ENCODE peak calls at places on chromosome 16, in six cellular contexts. V, P, J, N, T and Z are unnamed samples.

GRCh38 chr16:72013888-72014538 is 5.5 kb downstream of the DHODH start:
- DNase-seq in V (no peak), P (no peak), J (no peak), N (no peak), T (no peak), Z (no peak)

GRCh38 chr16:66523861-66524354 is 26.0 kb downstream of the TK2 start:
- DNase-seq in V (peak), P (no peak), J (no peak), N (no peak), T (peak), Z (no peak)

GRCh38 chr16:31869511-31870201 is 4.0 kb upstream of the ZNF267 start:
- DNase-seq in V (peak), P (no peak), J (peak), N (peak), T (peak), Z (peak)

GRCh38 chr16:5977329-5977728 is 879.7 kb upstream of the EEF2KMT start:
- DNase-seq in V (no peak), P (no peak), J (no peak), N (no peak), T (no peak), Z (no peak)

GRCh38 chr16:87252269-87252970 is 64.8 kb downstream of the C16orf95 start:
- DNase-seq in V (no peak), P (no peak), J (no peak), N (no peak), T (no peak), Z (no peak)

GRCh38 chr16:57406881-57407280 is 2.3 kb downstream of the CCL17 start:
- DNase-seq in V (no peak), P (no peak), J (no peak), N (no peak), T (no peak), Z (no peak)

GRCh38 chr16:52611817-52612673 is 65.1 kb upstream of the TOX3 start:
- DNase-seq in V (no peak), P (peak), J (no peak), N (no peak), T (no peak), Z (peak)

GRCh38 chr16:67387479-67388079 is 5.7 kb downstream of the TPPP3 start:
- DNase-seq in V (no peak), P (no peak), J (no peak), N (no peak), T (no peak), Z (no peak)

GRCh38 chr16:72112906-72113615 is 19.4 kb downstream of the DHX38 start:
- DNase-seq in V (no peak), P (no peak), J (no peak), N (no peak), T (no peak), Z (no peak)

GRCh38 chr16:30740364-30741251 is 7.6 kb upstream of the PHKG2 start:
- DNase-seq in V (no peak), P (peak), J (peak), N (peak), T (no peak), Z (peak)

GRCh38 chr16:64365448-64365858 is 756.4 kb downstream of the CDH11 start:
- DNase-seq in V (no peak), P (no peak), J (peak), N (no peak), T (no peak), Z (no peak)

GRCh38 chr16:30621765-30622164 is 11.6 kb upstream of the ZNF689 start:
- DNase-seq in V (no peak), P (no peak), J (peak), N (peak), T (no peak), Z (no peak)

GRCh38 chr16:21663889-21664647 is at the start of gene OTOA:
- DNase-seq in V (no peak), P (no peak), J (no peak), N (no peak), T (peak), Z (no peak)

GRCh38 chr16:70598937-70599503 is 47.3 kb upstream of the IL34 start:
- DNase-seq in V (no peak), P (no peak), J (no peak), N (no peak), T (no peak), Z (no peak)

GRCh38 chr16:87383522-87384161 is at the start of gene FBXO31:
- DNase-seq in V (peak), P (peak), J (peak), N (peak), T (peak), Z (peak)

GRCh38 chr16:3131755-3132377 is 3.0 kb upstream of the ZNF213 start:
- DNase-seq in V (no peak), P (peak), J (no peak), N (no peak), T (no peak), Z (peak)

GRCh38 chr16:3097266-3097665 is 1.8 kb downstream of the ZSCAN10 start:
- DNase-seq in V (no peak), P (no peak), J (no peak), N (no peak), T (no peak), Z (no peak)

GRCh38 chr16:23803591-23804123 is 32.1 kb upstream of the PRKCB start:
- DNase-seq in V (no peak), P (peak), J (no peak), N (no peak), T (peak), Z (peak)

GRCh38 chr16:59878479-59878878 is 1144.4 kb upstream of the GOT2 start:
- DNase-seq in V (no peak), P (peak), J (peak), N (no peak), T (no peak), Z (no peak)

GRCh38 chr16:35523991-35524390 is 2064.6 kb downstream of the TP53TG3F start:
- DNase-seq in V (no peak), P (no peak), J (no peak), N (no peak), T (no peak), Z (no peak)

GRCh38 chr16:67399218-67399733 is 6.0 kb upstream of the TPPP3 start:
- DNase-seq in V (no peak), P (peak), J (no peak), N (no peak), T (peak), Z (peak)

GRCh38 chr16:31055613-31056012 is 18.4 kb downstream of the ZNF668 start:
- DNase-seq in V (no peak), P (no peak), J (no peak), N (no peak), T (no peak), Z (no peak)

GRCh38 chr16:10610499-10611184 is 30.2 kb upstream of the EMP2 start:
- DNase-seq in V (no peak), P (no peak), J (no peak), N (no peak), T (no peak), Z (no peak)

GRCh38 chr16:18788828-18789514 is 1.2 kb downstream of the RPS15A start:
- DNase-seq in V (no peak), P (no peak), J (no peak), N (no peak), T (no peak), Z (peak)

GRCh38 chr16:80948886-80949502 is 57.7 kb downstream of the CMC2 start:
- DNase-seq in V (no peak), P (no peak), J (peak), N (no peak), T (no peak), Z (peak)

GRCh38 chr16:6828690-6829089 is 504.0 kb upstream of the RBFOX1 start:
- DNase-seq in V (no peak), P (no peak), J (no peak), N (no peak), T (no peak), Z (no peak)

GRCh38 chr16:51404386-51404785 is 253.3 kb upstream of the SALL1 start:
- DNase-seq in V (no peak), P (no peak), J (peak), N (no peak), T (no peak), Z (no peak)

GRCh38 chr16:12272264-12272663 is 295.7 kb downstream of the SNX29 start:
- DNase-seq in V (no peak), P (no peak), J (no peak), N (no peak), T (no peak), Z (no peak)

GRCh38 chr16:17964196-17964595 is 372.3 kb downstream of the NPIPA8 start:
- DNase-seq in V (no peak), P (no peak), J (no peak), N (no peak), T (no peak), Z (no peak)

GRCh38 chr16:55471448-55472097 is 7.4 kb upstream of the MMP2 start:
- DNase-seq in V (peak), P (no peak), J (peak), N (peak), T (no peak), Z (no peak)

GRCh38 chr16:64702415-64702814 is 419.4 kb downstream of the CDH11 start:
- DNase-seq in V (no peak), P (no peak), J (no peak), N (no peak), T (no peak), Z (no peak)

GRCh38 chr16:53822936-53823529 is 119.1 kb downstream of the FTO start:
- DNase-seq in V (no peak), P (no peak), J (no peak), N (no peak), T (peak), Z (no peak)

GRCh38 chr16:72921620-72922019 is 126.3 kb downstream of the ZFHX3 start:
- DNase-seq in V (no peak), P (no peak), J (peak), N (no peak), T (no peak), Z (no peak)

GRCh38 chr16:66521951-66522771 is 27.8 kb downstream of the TK2 start:
- DNase-seq in V (peak), P (peak), J (no peak), N (no peak), T (peak), Z (peak)

GRCh38 chr16:15533386-15533785 is 99.0 kb downstream of the BMERB1 start:
- DNase-seq in V (no peak), P (no peak), J (no peak), N (no peak), T (no peak), Z (no peak)

GRCh38 chr16:85211247-85211910 is 99.1 kb upstream of the CIBAR2 start:
- DNase-seq in V (no peak), P (no peak), J (peak), N (no peak), T (no peak), Z (no peak)

GRCh38 chr16:5011637-5012036 is 22.1 kb downstream of the NAGPA start:
- DNase-seq in V (no peak), P (no peak), J (no peak), N (no peak), T (no peak), Z (no peak)